ENCODE peak calls at places on chromosomes 1 and 21, in five cellular contexts. L, M, K, A and D are unnamed samples.

GRCh38 chr1:212213754-212214153 is 71.5 kb upstream of the PPP2R5A start:
- DNase-seq in L (no peak), M (no peak), K (no peak), A (no peak), D (no peak)

GRCh38 chr1:30829889-30830288 is 72.3 kb upstream of the LAPTM5 start:
- DNase-seq in L (no peak), M (no peak), K (no peak), A (no peak), D (no peak)

GRCh38 chr1:209248649-209249279 is 334.8 kb upstream of the CAMK1G start:
- DNase-seq in L (no peak), M (peak; percentile 62), K (peak; percentile 62), A (peak; percentile 84), D (peak; percentile 54)

GRCh38 chr1:109763646-109764415 is at the start of gene EPS8L3:
- DNase-seq in L (peak; percentile 93), M (no peak), K (no peak), A (no peak), D (no peak)

GRCh38 chr1:16922885-16923431 is 1.2 kb downstream of the CROCC start:
- DNase-seq in L (peak; percentile 33), M (peak; percentile 41), K (no peak), A (no peak), D (no peak)

GRCh38 chr1:185676969-185677368 is 57.2 kb upstream of the HMCN1 start:
- DNase-seq in L (no peak), M (no peak), K (no peak), A (no peak), D (no peak)

GRCh38 chr1:184691719-184692324 is 62.8 kb downstream of the EDEM3 start:
- DNase-seq in L (no peak), M (peak; percentile 36), K (no peak), A (peak; percentile 76), D (peak; percentile 57)

GRCh38 chr1:229342305-229342901 is 444 bp downstream of the CCSAP start:
- DNase-seq in L (peak; percentile 92), M (peak; percentile 91), K (peak; percentile 87), A (peak; percentile 88), D (peak; percentile 47)

GRCh38 chr1:234315091-234315541 is 58.1 kb upstream of the COA6 start:
- DNase-seq in L (no peak), M (peak; percentile 67), K (no peak), A (no peak), D (peak; percentile 69)

GRCh38 chr1:232147215-232147614 is 482.7 kb downstream of the SIPA1L2 start:
- DNase-seq in L (no peak), M (no peak), K (no peak), A (no peak), D (no peak)

GRCh38 chr1:209433649-209434031 is 149.9 kb upstream of the CAMK1G start:
- DNase-seq in L (no peak), M (no peak), K (no peak), A (no peak), D (peak; percentile 71)

GRCh38 chr1:226661271-226661670 is 77.8 kb downstream of the ITPKB start:
- DNase-seq in L (peak; percentile 23), M (no peak), K (no peak), A (no peak), D (no peak)

GRCh38 chr21:35481005-35481404 is 431.9 kb upstream of the RUNX1 start:
- DNase-seq in L (no peak), M (no peak), K (no peak), A (no peak), D (no peak)

GRCh38 chr1:157154940-157155514 is 16.8 kb upstream of the ETV3 start:
- DNase-seq in L (peak; percentile 78), M (peak; percentile 74), K (no peak), A (no peak), D (peak; percentile 65)

GRCh38 chr1:22030473-22030872 is 22.0 kb upstream of the CDC42 start:
- DNase-seq in L (no peak), M (peak; percentile 42), K (no peak), A (no peak), D (no peak)

GRCh38 chr1:12208764-12209494 is 20.9 kb upstream of the VPS13D start:
- DNase-seq in L (peak; percentile 85), M (peak; percentile 82), K (peak; percentile 95), A (peak; percentile 60), D (peak; percentile 50)

GRCh38 chr1:207282049-207282448 is 39.4 kb upstream of the CD55 start:
- DNase-seq in L (no peak), M (no peak), K (no peak), A (no peak), D (peak; percentile 77)

GRCh38 chr1:1084372-1085170 is 10.5 kb upstream of the RNF223 start:
- DNase-seq in L (peak; percentile 43), M (no peak), K (no peak), A (no peak), D (no peak)

GRCh38 chr1:7265771-7266371 is 480.6 kb downstream of the CAMTA1 start:
- DNase-seq in L (peak; percentile 93), M (no peak), K (no peak), A (peak; percentile 50), D (peak; percentile 52)

GRCh38 chr1:241808265-241808664 is 39.7 kb upstream of the EXO1 start:
- DNase-seq in L (no peak), M (no peak), K (no peak), A (no peak), D (peak; percentile 79)

GRCh38 chr1:233543338-233544255 is 70.3 kb upstream of the KCNK1 start:
- DNase-seq in L (no peak), M (peak; percentile 2), K (no peak), A (no peak), D (peak; percentile 77)

GRCh38 chr1:167681024-167681423 is 40.8 kb upstream of the MPZL1 start:
- DNase-seq in L (no peak), M (no peak), K (no peak), A (no peak), D (no peak)

GRCh38 chr1:206575894-206576737 is 36.1 kb downstream of the EIF2D start:
- DNase-seq in L (no peak), M (no peak), K (no peak), A (peak; percentile 97), D (no peak)

GRCh38 chr1:42723511-42723910 is 16.5 kb downstream of the CLDN19 start:
- DNase-seq in L (no peak), M (no peak), K (no peak), A (no peak), D (peak; percentile 36)

GRCh38 chr1:221781102-221781744 is 39.3 kb upstream of the DUSP10 start:
- DNase-seq in L (no peak), M (peak; percentile 40), K (no peak), A (no peak), D (no peak)

GRCh38 chr21:46551636-46552241 is 53.1 kb downstream of the S100B start:
- DNase-seq in L (peak; percentile 76), M (peak; percentile 41), K (peak; percentile 35), A (no peak), D (no peak)

GRCh38 chr1:246417152-246417812 is 89.8 kb downstream of the SMYD3 start:
- DNase-seq in L (no peak), M (peak; percentile 51), K (no peak), A (no peak), D (peak; percentile 48)

GRCh38 chr1:71738256-71738655 is 544.1 kb downstream of the NEGR1 start:
- DNase-seq in L (no peak), M (no peak), K (no peak), A (no peak), D (no peak)

GRCh38 chr1:179151908-179152682 is 70.2 kb downstream of the TOR3A start:
- DNase-seq in L (no peak), M (no peak), K (no peak), A (no peak), D (no peak)

GRCh38 chr1:18974005-18974404 is 17.5 kb upstream of the IFFO2 start:
- DNase-seq in L (no peak), M (no peak), K (no peak), A (no peak), D (no peak)

GRCh38 chr1:6788946-6789345 is 3.7 kb downstream of the CAMTA1 start:
- DNase-seq in L (no peak), M (no peak), K (no peak), A (no peak), D (no peak)

GRCh38 chr21:42102946-42103345 is 31.8 kb downstream of the UMODL1 start:
- DNase-seq in L (no peak), M (no peak), K (no peak), A (no peak), D (no peak)

GRCh38 chr1:198333744-198334143 is 176.9 kb downstream of the NEK7 start:
- DNase-seq in L (no peak), M (no peak), K (no peak), A (no peak), D (peak; percentile 25)

GRCh38 chr1:38644092-38644491 is 215.5 kb downstream of the RRAGC start:
- DNase-seq in L (no peak), M (no peak), K (no peak), A (no peak), D (no peak)

GRCh38 chr1:98468111-98468717 is 193.3 kb upstream of the SNX7 start:
- DNase-seq in L (no peak), M (peak; percentile 64), K (no peak), A (peak; percentile 44), D (peak; percentile 71)

GRCh38 chr1:169487561-169487960 is 1.8 kb upstream of the SLC19A2 start:
- DNase-seq in L (no peak), M (no peak), K (no peak), A (no peak), D (no peak)